ENCODE peak calls at places on chromosomes 13 and 19, in nine cellular contexts. T is stimulated activated CD4-positive, alpha-beta T cell treated with anti-CD3 and anti-CD28 coated beads, Interleukin-4, amount 100 ng/mL, for 4 hours; L is glutamatergic neuron; Q is progenitor cell of endocrine pancreas; C is A172; A is fibroblast of lung; I is omental fat pad; X is COR-L47; W is activated CD4-positive, CD25-positive, alpha-beta regulatory T cell treated with anti-CD3 and anti-CD28 coated beads, Interleukin-2, amount 50 U/mL, for 16 hours. Y is an unnamed sample.

GRCh38 chr19:58558066-58558622 is at the start of gene UBE2M:
- DNase-seq in X (no peak), T (peak), I (no peak), Q (no peak), W (no peak), A (peak), L (peak), C (peak), Y (no peak)

GRCh38 chr13:23711355-23711754 is 141.1 kb downstream of the TNFRSF19 start:
- DNase-seq in C (no peak), W (no peak), A (no peak), X (no peak), T (no peak), I (no peak), L (no peak), Q (no peak), Y (no peak)

GRCh38 chr13:107681611-107682010 is 533.7 kb downstream of the LIG4 start:
- DNase-seq in I (no peak), W (no peak), A (no peak), X (no peak), L (peak), C (no peak), Q (no peak), T (no peak), Y (peak)

GRCh38 chr13:111219306-111219705 is 101.1 kb upstream of the TEX29 start:
- DNase-seq in T (no peak), C (no peak), L (no peak), A (peak), Q (no peak), W (no peak), X (no peak), I (no peak), Y (no peak)

GRCh38 chr13:37068962-37069361 is 9.5 kb upstream of the SUPT20H start:
- DNase-seq in I (no peak), C (no peak), L (no peak), Q (no peak), T (no peak), X (no peak), W (no peak), A (peak), Y (no peak)

GRCh38 chr13:89550842-89551422 is 1796.6 kb upstream of the MIR17HG start:
- DNase-seq in X (no peak), Q (no peak), C (peak), A (peak), W (no peak), I (no peak), T (no peak), L (no peak), Y (no peak)

GRCh38 chr19:3785938-3786824 is at the start of gene MATK:
- DNase-seq in A (no peak), T (peak), X (no peak), W (no peak), C (no peak), Q (no peak), L (no peak), I (no peak), Y (peak)

GRCh38 chr19:58581227-58582141 is 8.3 kb upstream of the MZF1 start:
- DNase-seq in Q (peak), X (no peak), L (peak), T (peak), C (no peak), W (peak), A (peak), I (peak), Y (peak)

GRCh38 chr13:51849145-51850101 is 4.4 kb upstream of the TMEM272 start:
- DNase-seq in X (no peak), C (peak), I (no peak), L (peak), A (peak), T (no peak), Q (no peak), W (no peak), Y (peak)

GRCh38 chr13:59982631-59983382 is 180.9 kb downstream of the DIAPH3 start:
- DNase-seq in I (no peak), W (no peak), C (no peak), Q (no peak), X (no peak), A (peak), L (no peak), T (no peak), Y (no peak)

GRCh38 chr19:2500861-2501260 is 24.9 kb downstream of the GADD45B start:
- DNase-seq in W (no peak), Q (no peak), A (no peak), T (no peak), I (no peak), X (no peak), C (peak), L (no peak), Y (peak)

GRCh38 chr13:98484289-98485219 is 92.4 kb downstream of the STK24 start:
- DNase-seq in W (no peak), C (peak), L (no peak), I (peak), A (peak), Q (peak), T (peak), X (peak), Y (peak)

GRCh38 chr13:94192576-94192975 is 286.9 kb downstream of the DCT start:
- DNase-seq in W (no peak), L (peak), C (peak), I (no peak), A (no peak), T (no peak), Q (no peak), X (peak), Y (peak)